ENCODE peak calls at places on chromosomes 3 and 15, in eight cellular contexts. H is A549, R is heart left ventricle, Z is adipocyte, N is ovary, F is sigmoid colon, J is kidney, W is HepG2. Q is an unnamed sample.
A peak's percentile ranks its signal among the peaks of the same experiment; 100 is the strongest.

GRCh38 chr3:150299221-150299620 is 108.9 kb upstream of the TSC22D2 start:
- DNase-seq in H (no peak), R (no peak), Z (no peak), N (no peak), F (no peak), J (no peak), W (no peak), Q (no peak)

GRCh38 chr15:52680756-52681155 is 1.6 kb upstream of the ATOSA start:
- DNase-seq in H (no peak), R (no peak), Z (no peak), N (no peak), F (no peak), J (no peak), W (no peak), Q (no peak)

GRCh38 chr3:38726751-38727150 is 77.3 kb upstream of the SCN5A start:
- DNase-seq in H (no peak), R (no peak), Z (no peak), N (no peak), F (no peak), J (no peak), W (no peak), Q (no peak)

GRCh38 chr3:71129611-71130515 is 453.7 kb downstream of the FOXP1 start:
- DNase-seq in H (peak; percentile 47), R (no peak), Z (peak; percentile 83), N (no peak), F (no peak), J (no peak), W (no peak), Q (peak; percentile 40)

GRCh38 chr3:157101470-157101869 is 58.5 kb downstream of the CCNL1 start:
- DNase-seq in H (no peak), R (no peak), Z (no peak), N (no peak), F (no peak), J (no peak), W (no peak), Q (no peak)

GRCh38 chr3:98541695-98542094 is 9.9 kb downstream of the GPR15 start:
- DNase-seq in H (no peak), R (no peak), Z (no peak), N (no peak), F (no peak), J (no peak), W (no peak), Q (no peak)

GRCh38 chr15:66774001-66774814 is 72.2 kb downstream of the SMAD6 start:
- DNase-seq in H (peak; percentile 89), R (peak; percentile 87), Z (peak; percentile 92), N (peak; percentile 89), F (peak; percentile 92), J (peak; percentile 95), W (peak; percentile 78), Q (peak; percentile 89)

GRCh38 chr15:30913761-30914160 is 10.0 kb downstream of the FAN1 start:
- DNase-seq in H (no peak), R (no peak), Z (no peak), N (no peak), F (no peak), J (no peak), W (no peak), Q (no peak)

GRCh38 chr3:171239757-171240503 is 213.4 kb upstream of the SLC2A2 start:
- DNase-seq in H (no peak), R (no peak), Z (no peak), N (no peak), F (no peak), J (no peak), W (no peak), Q (no peak)

GRCh38 chr3:44905501-44906159 is 31.2 kb downstream of the TGM4 start:
- DNase-seq in H (no peak), R (no peak), Z (no peak), N (no peak), F (no peak), J (no peak), W (no peak), Q (no peak)

GRCh38 chr3:48630407-48630806 is 4.9 kb downstream of the SLC26A6 start:
- DNase-seq in H (no peak), R (no peak), Z (no peak), N (no peak), F (no peak), J (no peak), W (no peak), Q (no peak)

GRCh38 chr3:109923431-109923830 is 586.1 kb upstream of the DPPA4 start:
- DNase-seq in H (no peak), R (no peak), Z (no peak), N (no peak), F (no peak), J (no peak), W (no peak), Q (no peak)

GRCh38 chr3:184155644-184156521 is 706 bp downstream of the DVL3 start:
- DNase-seq in H (no peak), R (peak; percentile 47), Z (peak; percentile 68), N (no peak), F (peak; percentile 79), J (peak; percentile 84), W (peak; percentile 68), Q (no peak)

GRCh38 chr3:188146219-188146618 is 7.7 kb upstream of the LPP start:
- DNase-seq in H (no peak), R (no peak), Z (no peak), N (no peak), F (no peak), J (no peak), W (no peak), Q (no peak)

GRCh38 chr3:160125188-160125587 is 100.0 kb upstream of the C3orf80 start:
- DNase-seq in H (no peak), R (no peak), Z (peak; percentile 26), N (no peak), F (no peak), J (no peak), W (no peak), Q (no peak)

GRCh38 chr3:136544532-136544931 is 207.6 kb downstream of the STAG1 start:
- DNase-seq in H (no peak), R (no peak), Z (peak; percentile 3), N (no peak), F (no peak), J (no peak), W (no peak), Q (no peak)

GRCh38 chr3:11045536-11045935 is 53.0 kb downstream of the SLC6A1 start:
- DNase-seq in H (no peak), R (no peak), Z (no peak), N (no peak), F (peak; percentile 13), J (no peak), W (no peak), Q (no peak)

GRCh38 chr15:39502048-39502447 is 78.8 kb upstream of the THBS1 start:
- DNase-seq in H (no peak), R (no peak), Z (no peak), N (no peak), F (no peak), J (no peak), W (no peak), Q (no peak)

GRCh38 chr3:126965526-126966080 is 17.3 kb upstream of the PLXNA1 start:
- DNase-seq in H (no peak), R (no peak), Z (no peak), N (no peak), F (peak; percentile 10), J (peak; percentile 41), W (no peak), Q (no peak)

DNA sequence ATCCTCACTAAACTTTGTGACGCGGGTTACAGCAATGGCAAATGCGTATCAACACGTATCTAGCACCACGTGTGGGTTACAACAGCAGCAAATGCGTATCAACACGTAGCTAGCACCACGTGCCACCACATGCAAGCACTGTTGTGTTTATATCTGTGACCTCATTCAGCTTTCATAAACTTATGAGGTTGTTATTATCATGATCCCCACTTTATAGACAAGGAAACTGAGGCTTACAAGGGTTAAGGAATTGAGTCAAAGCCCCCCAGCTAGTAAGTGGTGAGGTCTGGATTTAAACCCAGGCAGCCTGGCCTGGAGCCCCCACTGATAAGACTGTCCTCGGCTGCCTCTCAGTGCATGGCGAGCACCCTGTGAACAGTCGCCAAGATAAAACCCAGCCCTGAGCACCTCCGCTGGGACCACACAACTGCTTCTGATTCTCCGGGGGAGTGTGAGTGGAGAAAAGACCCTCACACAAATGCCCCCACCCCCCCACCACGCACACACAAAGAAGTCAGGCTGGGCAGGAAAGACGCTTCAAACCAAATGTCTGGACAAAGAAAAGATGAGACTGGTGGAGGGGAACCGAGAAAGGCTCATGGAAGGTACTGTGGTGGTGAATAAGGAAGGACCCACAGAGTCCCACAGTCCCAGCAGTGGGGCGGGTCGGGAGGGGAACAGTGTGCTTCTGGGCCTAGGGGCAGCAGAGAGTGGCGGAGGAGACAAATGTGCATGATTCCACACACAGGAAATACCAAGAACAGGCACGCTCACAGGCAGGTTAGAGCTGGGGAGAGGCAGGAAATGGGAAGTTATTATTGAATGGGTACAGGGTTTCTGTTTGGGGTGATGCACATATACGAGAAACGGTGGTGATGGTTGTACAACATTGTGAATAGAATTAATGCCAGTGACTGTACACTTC is 173.4 kb downstream of the XXYLT1 start:
- DNase-seq in H (no peak), R (no peak), Z (no peak), N (no peak), F (no peak), J (peak; percentile 39), W (no peak), Q (no peak)
- H3K4me1 ChIP-seq in H (peaks cover 19% of the 10 kb centered on the region), R (peaks cover 25% of the 10 kb centered on the region), Z (peaks cover 17% of the 10 kb centered on the region), N (no peaks in the 10 kb centered on the region), F (no peaks in the 10 kb centered on the region), J (peaks cover 3% of the 10 kb centered on the region), W (no peaks in the 10 kb centered on the region), Q (no peaks in the 10 kb centered on the region)

GRCh38 chr3:182479766-182480336 is 313.5 kb upstream of the ATP11B start:
- DNase-seq in H (no peak), R (no peak), Z (no peak), N (no peak), F (no peak), J (no peak), W (no peak), Q (no peak)
- H3K4me1 ChIP-seq in H (no peaks in the 10 kb centered on the region), R (no peaks in the 10 kb centered on the region), Z (no peaks in the 10 kb centered on the region), N (no peaks in the 10 kb centered on the region), F (no peaks in the 10 kb centered on the region), J (no peaks in the 10 kb centered on the region), W (no peaks in the 10 kb centered on the region), Q (no peaks in the 10 kb centered on the region)

DNA sequence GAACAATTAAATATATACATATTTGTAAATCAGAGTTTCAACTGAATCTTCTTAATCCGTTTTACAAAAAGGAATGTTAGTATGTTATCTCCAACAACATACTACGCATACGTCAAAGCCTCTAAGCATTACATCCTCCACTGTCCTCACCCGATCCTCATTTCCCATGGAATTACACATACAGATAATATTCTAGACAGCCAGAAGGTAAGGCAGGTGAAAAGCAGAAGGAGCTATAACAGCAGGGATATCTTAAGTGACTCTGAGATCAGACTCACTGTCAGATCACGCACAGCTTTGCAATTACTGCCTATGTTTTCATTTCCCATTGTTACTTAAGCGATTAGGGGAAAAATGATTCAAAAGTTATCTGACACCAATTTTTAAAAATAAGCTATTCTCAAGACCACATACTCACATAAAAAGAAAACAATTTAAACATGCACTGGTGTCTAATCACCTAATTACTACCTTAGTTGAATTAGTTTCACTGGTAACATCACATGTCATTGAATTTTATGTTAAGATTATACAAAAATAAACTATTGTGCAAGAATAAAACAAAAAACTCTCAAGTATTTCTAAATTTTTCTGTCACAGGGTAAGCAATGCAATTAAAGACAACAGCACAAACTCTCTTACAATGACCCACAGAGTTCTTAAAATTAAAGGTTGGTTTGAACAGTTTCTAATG is 92.8 kb downstream of the TBL1XR1 start:
- DNase-seq in H (no peak), R (no peak), Z (peak; percentile 37), N (no peak), F (no peak), J (no peak), W (no peak), Q (no peak)
- H3K4me1 ChIP-seq in H (peaks cover 46% of the 10 kb centered on the region), R (peaks cover 82% of the 10 kb centered on the region), Z (peaks cover 42% of the 10 kb centered on the region), N (peaks cover 11% of the 10 kb centered on the region), F (peaks cover 72% of the 10 kb centered on the region), J (peaks cover 11% of the 10 kb centered on the region), W (peaks cover 41% of the 10 kb centered on the region), Q (peaks cover 3% of the 10 kb centered on the region)

GRCh38 chr3:96012941-96013340 is 801.5 kb upstream of the EPHA6 start:
- DNase-seq in H (no peak), R (no peak), Z (no peak), N (no peak), F (no peak), J (no peak), W (no peak), Q (no peak)
- H3K4me1 ChIP-seq in H (no peaks in the 10 kb centered on the region), R (no peaks in the 10 kb centered on the region), Z (no peaks in the 10 kb centered on the region), N (no peaks in the 10 kb centered on the region), F (no peaks in the 10 kb centered on the region), J (no peaks in the 10 kb centered on the region), W (no peaks in the 10 kb centered on the region), Q (no peaks in the 10 kb centered on the region)

Q was measured in small intestine.